ENCODE peak calls at places on chromosomes 1 and 21, in five cellular contexts. T is HepG2, Q is A549, Z is K562, F is GM12878. L is an unnamed sample.
A peak's percentile ranks its signal among the peaks of the same experiment; 100 is the strongest.

GRCh38 chr1:61244114-61244513 is 161.8 kb downstream of the NFIA start:
- DNase-seq in T (no peak), Q (no peak), Z (no peak), F (no peak), L (no peak)

GRCh38 chr1:30197616-30197934 is 525.8 kb downstream of the MATN1 start:
- DNase-seq in T (no peak), Q (no peak), Z (no peak), F (no peak), L (no peak)

GRCh38 chr21:31593161-31593560 is 66.3 kb upstream of the SOD1 start:
- DNase-seq in T (no peak), Q (no peak), Z (no peak), F (no peak), L (no peak)

GRCh38 chr1:6343506-6344405 is 49.8 kb downstream of the ACOT7 start:
- DNase-seq in T (peak; percentile 50), Q (peak; percentile 66), Z (peak; percentile 83), F (no peak), L (peak; percentile 90)

GRCh38 chr1:169576241-169576933 is 9.9 kb downstream of the F5 start:
- DNase-seq in T (peak; percentile 69), Q (no peak), Z (no peak), F (no peak), L (peak; percentile 7)

GRCh38 chr1:84278905-84279304 is 22.6 kb upstream of the SAMD13 start:
- DNase-seq in T (no peak), Q (no peak), Z (no peak), F (no peak), L (no peak)

GRCh38 chr1:207091185-207091906 is 2.7 kb downstream of the C4BPB start:
- DNase-seq in T (peak; percentile 7), Q (no peak), Z (no peak), F (no peak), L (no peak)

GRCh38 chr1:150764617-150765090 is 924 bp downstream of the CTSS start:
- DNase-seq in T (peak; percentile 1), Q (peak; percentile 10), Z (no peak), F (no peak), L (no peak)

GRCh38 chr1:188386161-188386560 is 1557.4 kb downstream of the PLA2G4A start:
- DNase-seq in T (no peak), Q (no peak), Z (no peak), F (no peak), L (no peak)

GRCh38 chr1:117695796-117696505 is 90.1 kb downstream of the TENT5C start:
- DNase-seq in T (no peak), Q (no peak), Z (peak; percentile 49), F (no peak), L (peak; percentile 30)

GRCh38 chr1:160837558-160838205 is 25.0 kb downstream of the CD244 start:
- DNase-seq in T (no peak), Q (no peak), Z (peak; percentile 24), F (peak; percentile 78), L (no peak)

GRCh38 chr21:36976882-36977651 is 10.6 kb upstream of the HLCS start:
- DNase-seq in T (peak; percentile 87), Q (peak; percentile 23), Z (peak; percentile 70), F (peak; percentile 59), L (peak; percentile 93)

GRCh38 chr1:200154069-200154767 is 126.7 kb downstream of the NR5A2 start:
- DNase-seq in T (no peak), Q (no peak), Z (peak; percentile 90), F (peak; percentile 88), L (no peak)

GRCh38 chr1:43395523-43395922 is 5.8 kb downstream of the SZT2 start:
- DNase-seq in T (no peak), Q (no peak), Z (no peak), F (no peak), L (no peak)

GRCh38 chr21:45698493-45698947 is 55.0 kb downstream of the PCBP3 start:
- DNase-seq in T (no peak), Q (no peak), Z (no peak), F (no peak), L (no peak)

GRCh38 chr21:42125571-42126544 is 54.7 kb downstream of the UMODL1 start:
- DNase-seq in T (peak; percentile 39), Q (no peak), Z (peak; percentile 46), F (no peak), L (peak; percentile 54)

GRCh38 chr1:232917053-232917452 is 33.4 kb upstream of the NTPCR start:
- DNase-seq in T (no peak), Q (no peak), Z (no peak), F (no peak), L (no peak)

GRCh38 chr1:920008-920407 is 3.7 kb upstream of the SAMD11 start:
- DNase-seq in T (no peak), Q (no peak), Z (no peak), F (no peak), L (no peak)

GRCh38 chr1:156805766-156806511 is 10.7 kb downstream of the SH2D2A start:
- DNase-seq in T (no peak), Q (no peak), Z (no peak), F (no peak), L (no peak)

GRCh38 chr1:94648225-94649007 is 106.9 kb upstream of the F3 start:
- DNase-seq in T (no peak), Q (no peak), Z (peak; percentile 53), F (no peak), L (no peak)

GRCh38 chr1:234907585-234908457 is 220.8 kb downstream of the TOMM20 start:
- DNase-seq in T (peak; percentile 51), Q (no peak), Z (no peak), F (no peak), L (no peak)

GRCh38 chr1:115356356-115356755 is 18.3 kb upstream of the NGF start:
- DNase-seq in T (no peak), Q (no peak), Z (no peak), F (no peak), L (no peak)

DNA sequence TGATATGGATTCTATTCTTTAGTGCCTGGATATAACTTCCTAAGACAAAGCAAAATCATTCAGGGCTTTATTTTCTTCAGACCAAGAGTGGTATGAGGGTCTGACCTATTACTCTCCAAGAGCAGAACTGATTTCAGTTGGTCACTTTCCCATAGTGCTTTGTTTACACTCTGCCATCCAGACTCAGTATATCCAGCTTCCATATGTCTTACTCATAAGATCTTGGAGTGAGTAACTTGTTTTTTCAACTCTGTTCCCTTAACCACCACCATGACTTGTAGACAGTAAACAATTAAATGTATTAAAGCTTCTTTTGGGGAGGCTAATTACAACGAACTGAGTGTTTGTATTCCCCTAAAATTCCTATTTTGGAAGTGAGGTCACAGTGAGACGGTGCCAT is 83.4 kb downstream of the USP24 start:
- DNase-seq in T (no peak), Q (no peak), Z (no peak), F (no peak), L (no peak)
- TF ChIP-seq JUNB in T (no peak), Q (no peak), Z (no peak), F (no peak), L (no peak)

GRCh38 chr21:35046223-35046690 is 2.8 kb downstream of the RUNX1 start:
- DNase-seq in T (no peak), Q (no peak), Z (no peak), F (no peak), L (no peak)

GRCh38 chr21:35044770-35045538 is 4.1 kb downstream of the RUNX1 start:
- DNase-seq in T (no peak), Q (no peak), Z (no peak), F (no peak), L (no peak)

GRCh38 chr21:35045539-35046222 is 3.4 kb downstream of the RUNX1 start:
- DNase-seq in T (no peak), Q (no peak), Z (no peak), F (no peak), L (no peak)

GRCh38 chr21:35048183-35048601 is 910 bp downstream of the RUNX1 start:
- DNase-seq in T (no peak), Q (no peak), Z (no peak), F (no peak), L (no peak)

GRCh38 chr21:35046880-35047229 is 2.2 kb downstream of the RUNX1 start:
- DNase-seq in T (peak; percentile 5), Q (no peak), Z (no peak), F (no peak), L (no peak)
- H3K4me3 ChIP-seq in T (no peak overlapping the region), Q (no peak overlapping the region), Z (peak overlapping the region; percentile 40), F (peak overlapping the region; percentile 48), L (no peak overlapping the region)

GRCh38 chr1:10415211-10415930 is 14.9 kb upstream of the CENPS start:
- DNase-seq in T (peak; percentile 24), Q (peak; percentile 51), Z (peak; percentile 87), F (no peak), L (peak; percentile 21)
- TF ChIP-seq JUNB in T (no peak), Q (no peak), Z (no peak), F (no peak), L (no peak)

GRCh38 chr1:2541619-2542246 is 11.7 kb upstream of the HES5 start:
- DNase-seq in T (no peak), Q (no peak), Z (peak; percentile 85), F (no peak), L (no peak)
- H3K4me3 ChIP-seq in T (no peak overlapping the region), Q (no peak overlapping the region), Z (no peak overlapping the region), F (no peak overlapping the region), L (no peak overlapping the region)

DNA sequence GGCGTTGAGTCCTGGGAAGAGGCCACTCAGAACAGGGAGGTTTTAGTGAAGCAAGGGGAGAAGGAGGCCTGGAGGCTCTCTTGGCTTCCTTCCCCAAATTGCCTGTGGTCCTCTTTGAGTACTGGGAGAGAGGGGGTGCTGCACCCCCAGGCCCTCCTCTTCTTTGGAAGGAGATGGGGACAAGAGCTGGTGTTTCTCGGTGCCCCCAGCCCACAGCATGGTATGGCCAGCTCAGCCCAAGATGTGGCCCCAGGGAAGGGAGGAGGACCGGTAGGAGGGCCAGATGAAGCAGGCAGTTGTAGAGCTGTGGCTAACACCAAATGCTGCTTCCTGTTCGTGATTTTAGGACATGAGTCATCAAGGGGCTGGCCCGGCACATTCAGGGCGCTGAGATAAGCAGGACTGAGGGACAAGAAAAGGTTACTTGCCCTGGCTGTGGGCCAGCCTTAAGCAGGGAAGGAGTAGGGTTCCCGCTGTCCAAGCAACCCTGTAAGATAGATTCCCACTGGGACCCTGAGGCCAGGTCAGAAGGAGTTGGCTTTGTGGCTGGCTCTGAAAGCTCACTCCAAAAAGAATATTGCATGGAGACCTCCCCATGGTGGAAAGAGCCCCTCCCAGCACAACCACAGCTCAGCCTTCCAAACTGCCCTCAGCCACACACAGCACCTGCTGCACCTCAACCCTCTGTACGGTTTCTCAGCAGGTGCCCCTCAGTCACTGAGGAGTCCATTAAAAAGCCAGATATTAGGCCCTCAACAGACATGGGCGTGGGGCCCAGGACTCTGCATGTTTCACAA is 4.9 kb upstream of the TNFRSF1B start:
- DNase-seq in T (no peak), Q (peak; percentile 50), Z (peak; percentile 97), F (peak; percentile 88), L (no peak)
- TF ChIP-seq JUNB in T (no peak), Q (no peak), Z (peak; percentile 95), F (peak; percentile 81), L (no peak)

DNA sequence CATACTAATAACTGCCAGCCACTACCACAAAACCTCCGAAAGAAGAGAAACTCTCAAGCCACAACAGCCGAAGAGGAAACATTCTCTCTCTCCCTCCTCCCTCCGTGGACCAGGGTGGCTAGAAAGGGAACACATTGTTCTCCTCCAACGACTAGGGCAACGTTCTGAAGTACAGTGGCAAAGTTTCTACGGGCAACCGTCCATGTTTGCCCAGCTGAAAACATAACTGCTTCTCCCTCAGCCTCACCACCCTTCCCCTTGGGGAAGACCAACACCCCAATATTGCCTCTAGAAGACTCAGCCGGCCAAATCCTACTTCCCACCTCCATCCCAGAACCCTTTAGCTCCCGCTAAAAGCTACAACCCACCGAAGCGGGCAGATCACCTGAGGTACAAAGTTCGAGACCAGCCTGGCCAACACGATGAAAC is 2.0 kb downstream of the GLUL start:
- DNase-seq in T (peak; percentile 38), Q (no peak), Z (no peak), F (no peak), L (no peak)
- H3K4me3 ChIP-seq in T (peak overlapping the region; percentile 94), Q (no peak overlapping the region), Z (peak overlapping the region; percentile 77), F (peak overlapping the region; percentile 85), L (peak overlapping the region; percentile 97)